ENCODE peak calls at places on chromosomes 12 and 14, in ten cellular contexts. S is BJ, V is A549, Y is mucosa of descending colon, E is left lung, C is H1, X is endothelial cell, U is ovary, B is endothelial cell of umbilical vein, G is AG09309. Z is an unnamed sample.

GRCh38 chr14:76576047-76576741 is 185.1 kb upstream of the VASH1 start:
- DNase-seq in U (no peak), E (no peak), G (no peak), Y (no peak), B (peak), X (no peak), C (no peak), V (no peak), S (no peak), Z (no peak)

GRCh38 chr12:9390761-9391160 is 182.6 kb upstream of the PZP start:
- DNase-seq in S (no peak), G (no peak), E (no peak), Y (no peak), U (no peak), X (no peak), V (no peak), C (no peak), B (no peak), Z (no peak)

GRCh38 chr12:63023926-63024325 is 89.0 kb upstream of the PPM1H start:
- DNase-seq in G (no peak), C (no peak), E (no peak), V (no peak), B (no peak), X (no peak), S (no peak), Y (no peak), U (no peak), Z (no peak)

GRCh38 chr14:102678394-102678793 is 85.9 kb downstream of the RCOR1 start:
- DNase-seq in S (no peak), G (no peak), Y (no peak), B (no peak), X (no peak), V (no peak), C (no peak), E (no peak), U (no peak), Z (no peak)

GRCh38 chr12:90102957-90103652 is 394.5 kb upstream of the ATP2B1 start:
- DNase-seq in C (no peak), S (no peak), G (no peak), U (no peak), X (peak), Y (no peak), B (peak), V (peak), E (no peak), Z (no peak)

GRCh38 chr12:8504351-8504750 is 9.0 kb upstream of the CLEC4D start:
- DNase-seq in B (no peak), Y (no peak), X (no peak), S (no peak), V (no peak), U (no peak), G (no peak), C (no peak), E (no peak), Z (no peak)

GRCh38 chr14:22407033-22407432 is 182.0 kb downstream of the DAD1 start:
- DNase-seq in C (no peak), B (no peak), X (no peak), U (no peak), V (no peak), E (no peak), Y (no peak), S (no peak), G (no peak), Z (no peak)

GRCh38 chr12:64665506-64665905 is 55.2 kb downstream of the RASSF3 start:
- DNase-seq in C (peak), G (no peak), Y (no peak), X (peak), E (no peak), V (no peak), U (no peak), S (no peak), B (peak), Z (no peak)

GRCh38 chr12:129657179-129657578 is 246.6 kb downstream of the TMEM132D start:
- DNase-seq in B (no peak), S (no peak), X (no peak), C (no peak), G (no peak), Y (no peak), V (no peak), U (no peak), E (no peak), Z (no peak)

GRCh38 chr12:9870311-9870866 is 1.2 kb upstream of the CLEC2B start:
- DNase-seq in S (no peak), C (no peak), U (no peak), Y (no peak), E (no peak), X (no peak), B (peak), G (no peak), V (no peak), Z (no peak)

GRCh38 chr12:65840793-65841670 is 16.7 kb downstream of the HMGA2 start:
- DNase-seq in E (no peak), Y (no peak), X (no peak), S (no peak), C (no peak), U (no peak), G (no peak), B (peak), V (no peak), Z (no peak)
- TF ChIP-seq CTCF in E (no peak), Y (no peak), X (no peak), S (no peak), C (peak), U (no peak), G (no peak), B (no peak), V (no peak), Z (no peak)

GRCh38 chr12:107931761-107932160 is 157.3 kb downstream of the ASCL4 start:
- DNase-seq in Y (no peak), E (no peak), V (no peak), X (no peak), G (no peak), B (no peak), U (no peak), C (no peak), S (no peak), Z (no peak)

GRCh38 chr12:107925125-107925524 is 150.6 kb downstream of the ASCL4 start:
- DNase-seq in B (no peak), V (no peak), Y (no peak), X (no peak), C (no peak), E (no peak), U (no peak), G (no peak), S (no peak), Z (no peak)

DNA sequence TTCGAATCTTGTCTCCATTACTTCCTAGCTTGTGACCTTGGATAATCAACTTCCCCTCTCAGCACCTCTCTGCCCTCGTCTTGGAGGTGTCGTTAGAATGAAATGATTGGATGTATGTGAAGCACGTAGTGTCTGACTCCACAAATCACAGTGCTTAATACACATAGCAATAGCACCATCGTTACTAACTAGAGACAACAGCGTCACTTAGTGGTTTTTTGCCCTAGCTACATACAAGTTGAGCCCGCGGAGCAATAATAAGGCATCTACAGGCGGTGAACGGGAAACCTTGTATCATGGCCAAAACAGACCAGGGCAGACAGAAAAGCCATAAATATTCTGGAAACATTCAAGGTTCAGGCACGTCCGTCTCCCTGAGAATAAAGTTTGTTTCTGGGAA is 154.9 kb downstream of the ASCL4 start:
- DNase-seq in B (no peak), S (no peak), G (peak), V (peak), X (no peak), C (no peak), U (no peak), E (no peak), Y (no peak), Z (no peak)
- TF ChIP-seq CTCF in B (no peak), S (no peak), G (peak), V (peak), X (no peak), C (peak), U (no peak), E (no peak), Y (no peak), Z (no peak)

DNA sequence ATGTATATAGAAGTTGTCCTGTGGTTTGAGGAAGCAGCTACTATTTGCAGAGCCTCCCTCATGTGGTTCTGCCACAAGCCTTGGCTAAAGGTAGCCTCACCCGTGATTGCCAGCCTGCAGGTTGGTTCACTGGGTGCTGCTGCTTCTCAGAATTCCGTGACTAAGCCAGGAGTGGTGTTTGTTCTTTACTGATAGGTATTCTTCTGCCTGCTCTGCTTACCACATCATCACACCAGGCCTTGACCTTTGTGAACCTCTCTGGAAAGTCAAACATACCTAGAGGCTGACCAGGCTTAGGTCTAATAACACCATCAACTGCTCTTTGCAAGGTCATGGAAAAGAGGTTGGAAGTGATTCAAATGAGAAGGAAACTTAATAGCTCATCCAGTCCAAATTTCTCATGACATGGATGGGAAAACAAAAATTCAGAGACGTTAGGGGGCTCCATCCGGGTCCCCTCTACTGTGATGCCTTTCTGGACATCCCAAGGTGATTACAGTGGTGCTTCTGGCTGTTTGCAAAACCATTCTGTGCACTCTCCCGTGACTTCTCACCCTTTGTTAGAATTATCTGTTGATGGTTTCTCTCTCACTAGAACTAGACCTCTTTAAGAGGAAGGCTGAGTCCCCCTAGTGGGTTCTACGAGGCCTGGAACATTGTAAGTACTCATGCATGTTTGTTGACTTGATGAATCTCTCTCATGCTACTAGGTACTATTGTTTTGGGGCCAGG is 8.5 kb upstream of the SOCS2 start:
- DNase-seq in Y (no peak), S (no peak), U (no peak), X (peak), E (peak), C (no peak), V (peak), G (no peak), B (no peak), Z (no peak)
- TF ChIP-seq CTCF in Y (no peak), S (peak), U (no peak), X (no peak), E (no peak), C (peak), V (peak), G (peak), B (no peak), Z (no peak)

GRCh38 chr14:105021656-105022275 is 883 bp upstream of the CDCA4 start:
- DNase-seq in X (peak), Y (peak), C (peak), U (peak), V (peak), S (no peak), B (no peak), E (peak), G (no peak), Z (no peak)
- TF ChIP-seq CTCF in X (no peak), Y (no peak), C (peak), U (no peak), V (peak), S (no peak), B (no peak), E (no peak), G (no peak), Z (no peak)

GRCh38 chr14:93691042-93691780 is 97.1 kb downstream of the PRIMA1 start:
- DNase-seq in V (no peak), X (no peak), C (no peak), S (no peak), Y (no peak), B (no peak), E (no peak), G (no peak), U (no peak), Z (no peak)
- TF ChIP-seq CTCF in V (no peak), X (no peak), C (peak), S (no peak), Y (no peak), B (no peak), E (no peak), G (no peak), U (no peak), Z (no peak)

GRCh38 chr12:75437564-75437963 is 43.0 kb upstream of the GLIPR1 start:
- DNase-seq in G (no peak), C (no peak), E (no peak), X (no peak), V (peak), S (no peak), Y (no peak), U (no peak), B (peak), Z (no peak)
- TF ChIP-seq CTCF in G (peak), C (peak), E (peak), X (no peak), V (no peak), S (peak), Y (no peak), U (no peak), B (peak), Z (no peak)

DNA sequence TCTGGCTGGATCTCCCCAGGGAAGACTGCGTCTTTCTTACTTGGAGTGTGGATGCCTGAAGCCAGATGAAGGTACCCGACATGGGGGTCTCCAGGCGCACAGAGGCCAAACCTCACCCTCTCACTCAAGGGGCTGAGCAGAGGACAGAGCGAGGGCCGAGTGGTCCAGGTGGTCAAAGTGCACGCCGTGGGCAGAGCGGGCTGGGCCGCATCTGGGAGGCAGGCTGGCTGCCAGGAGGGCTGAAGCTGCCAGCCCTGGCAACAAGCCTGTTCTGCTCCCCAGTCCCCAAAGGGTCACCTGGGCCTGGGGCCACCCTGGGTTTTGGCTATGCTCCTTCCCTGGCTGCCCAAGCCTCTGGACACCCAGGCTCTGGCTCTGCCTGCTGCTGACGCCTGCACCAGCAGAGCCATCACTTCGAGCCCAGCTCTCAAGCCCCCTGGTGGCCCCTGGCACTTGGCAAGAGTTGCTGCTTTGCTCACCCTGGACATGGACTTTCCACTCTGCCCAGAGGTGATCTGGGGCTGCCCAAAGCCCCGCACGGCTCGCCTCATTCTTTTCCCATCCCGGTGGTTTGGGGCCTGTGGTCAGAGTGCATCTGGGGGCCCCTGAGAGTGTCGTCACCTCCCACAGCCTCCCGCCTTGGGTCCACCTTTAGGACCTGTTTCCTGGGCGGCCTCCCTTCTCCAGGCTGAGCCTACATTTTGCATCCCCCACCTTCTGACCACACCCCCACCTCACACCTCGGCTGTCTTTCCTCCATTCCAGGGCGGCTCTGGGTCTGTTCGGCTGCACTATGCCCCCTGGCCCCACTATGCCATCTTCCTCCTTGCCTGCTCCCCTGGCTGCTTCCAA is 2.8 kb downstream of the ADSS1 start:
- DNase-seq in C (no peak), B (no peak), U (no peak), E (no peak), V (peak), X (peak), S (no peak), Y (no peak), G (no peak), Z (no peak)
- TF ChIP-seq CTCF in C (peak), B (peak), U (no peak), E (no peak), V (no peak), X (no peak), S (no peak), Y (no peak), G (no peak), Z (no peak)

GRCh38 chr14:77805703-77806102 is 5.8 kb downstream of the ADCK1 start:
- DNase-seq in G (no peak), E (no peak), V (no peak), B (no peak), Y (no peak), X (no peak), C (no peak), S (no peak), U (no peak), Z (no peak)

GRCh38 chr14:77794357-77794756 is 5.6 kb upstream of the ADCK1 start:
- DNase-seq in S (no peak), U (no peak), Y (no peak), G (no peak), V (no peak), B (no peak), C (no peak), X (no peak), E (no peak), Z (no peak)

GRCh38 chr14:77800814-77801213 is 905 bp downstream of the ADCK1 start:
- DNase-seq in X (no peak), C (no peak), Y (no peak), B (no peak), S (no peak), E (no peak), G (no peak), V (no peak), U (no peak), Z (no peak)

GRCh38 chr14:77804592-77804991 is 4.7 kb downstream of the ADCK1 start:
- DNase-seq in U (no peak), C (peak), S (no peak), B (peak), E (no peak), V (peak), X (peak), Y (peak), G (no peak), Z (no peak)

GRCh38 chr14:77799863-77800730 is at the start of gene ADCK1:
- DNase-seq in C (peak), Y (peak), X (peak), U (peak), E (peak), S (peak), G (no peak), V (peak), B (peak), Z (peak)
- TF ChIP-seq CTCF in C (peak), Y (no peak), X (no peak), U (no peak), E (peak), S (peak), G (peak), V (no peak), B (peak), Z (no peak)

GRCh38 chr14:104292084-104292970 is 153.9 kb downstream of the KIF26A start:
- DNase-seq in G (no peak), V (no peak), U (peak), E (peak), X (no peak), C (no peak), Y (peak), S (no peak), B (no peak), Z (peak)

GRCh38 chr14:104294628-104294982 is 156.2 kb downstream of the KIF26A start:
- DNase-seq in C (no peak), E (peak), S (no peak), V (no peak), Y (peak), G (no peak), X (no peak), B (no peak), U (peak), Z (peak)

GRCh38 chr14:104293231-104293841 is 154.9 kb downstream of the KIF26A start:
- DNase-seq in Y (peak), U (peak), C (no peak), V (no peak), E (peak), X (no peak), G (no peak), B (no peak), S (no peak), Z (no peak)

GRCh38 chr14:104294983-104295680 is 156.7 kb downstream of the KIF26A start:
- DNase-seq in S (no peak), G (no peak), U (peak), C (no peak), B (no peak), E (peak), V (no peak), X (no peak), Y (peak), Z (peak)

DNA sequence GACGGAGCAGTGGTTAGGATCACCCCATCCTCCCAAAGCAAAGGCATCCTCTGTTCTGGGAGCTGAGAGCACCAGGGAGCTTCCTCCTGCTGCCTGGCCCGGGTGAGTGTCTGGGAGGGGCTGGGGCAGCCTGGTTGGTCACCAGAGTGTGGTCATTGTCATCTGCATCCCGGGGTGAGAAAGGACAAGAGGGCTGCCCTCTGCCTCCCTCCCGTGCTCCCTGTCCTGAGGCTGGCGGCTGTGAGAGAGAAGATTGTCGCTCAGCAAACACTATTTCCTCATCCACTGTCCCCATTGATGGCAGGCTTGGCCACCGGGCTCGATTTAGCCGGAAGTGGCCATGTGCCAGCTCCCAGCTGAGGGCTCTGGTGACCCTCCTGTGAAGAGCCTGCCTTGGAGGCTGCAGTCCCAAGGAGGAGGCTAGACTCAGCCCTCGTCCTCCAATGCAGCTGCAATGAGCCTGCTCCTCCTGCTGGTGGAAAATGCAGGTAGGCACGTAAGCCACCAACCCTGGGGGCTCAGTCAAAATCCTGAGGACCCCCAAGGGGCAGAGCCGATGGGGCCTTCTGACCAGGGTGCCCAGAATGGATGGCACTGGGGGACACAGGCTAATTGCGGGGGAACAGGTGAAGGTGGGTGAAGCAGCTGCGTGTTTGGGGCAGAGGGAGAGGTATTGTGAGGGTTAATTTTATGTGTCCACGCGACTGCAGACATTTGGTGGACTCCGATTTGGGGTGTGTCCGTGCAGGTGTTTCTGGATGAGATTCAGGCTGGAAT is 155.7 kb downstream of the KIF26A start:
- DNase-seq in E (peak), S (no peak), G (no peak), X (no peak), C (no peak), Y (peak), V (peak), B (no peak), U (peak), Z (no peak)
- TF ChIP-seq CTCF in E (no peak), S (no peak), G (no peak), X (peak), C (peak), Y (peak), V (peak), B (no peak), U (no peak), Z (no peak)

GRCh38 chr14:55721353-55721752 is 141.3 kb downstream of the KTN1 start:
- DNase-seq in X (no peak), B (peak), U (no peak), C (no peak), G (peak), S (peak), Y (no peak), V (peak), E (no peak), Z (no peak)
- TF ChIP-seq CTCF in X (no peak), B (no peak), U (no peak), C (no peak), G (no peak), S (no peak), Y (no peak), V (no peak), E (no peak), Z (no peak)